ENCODE peak calls at places on chromosome 21, in ten cellular contexts. Y, G, K, Q, A, L, Z, W, I and U are unnamed samples.

GRCh38 chr21:26070822-26071425 is 99.6 kb downstream of the APP start:
- DNase-seq in Y (peak), G (peak), K (peak), Q (no peak), A (no peak), L (no peak), Z (no peak), W (peak), I (peak), U (no peak)

GRCh38 chr21:28671549-28672195 is 321.0 kb downstream of the LTN1 start:
- DNase-seq in Y (peak), G (no peak), K (no peak), Q (no peak), A (no peak), L (no peak), Z (no peak), W (no peak), I (no peak), U (no peak)

GRCh38 chr21:32181415-32181814 is 97.4 kb downstream of the MIS18A start:
- DNase-seq in Y (no peak), G (no peak), K (no peak), Q (no peak), A (no peak), L (no peak), Z (no peak), W (no peak), I (no peak), U (no peak)

GRCh38 chr21:26659181-26659580 is 86.1 kb upstream of the CYYR1 start:
- DNase-seq in Y (peak), G (no peak), K (no peak), Q (no peak), A (no peak), L (no peak), Z (no peak), W (no peak), I (peak), U (no peak)

GRCh38 chr21:32329331-32329730 is 30.7 kb downstream of the MRAP start:
- DNase-seq in Y (peak), G (no peak), K (peak), Q (no peak), A (peak), L (no peak), Z (peak), W (no peak), I (no peak), U (no peak)

GRCh38 chr21:32021319-32022027 is 148.7 kb downstream of the HUNK start:
- DNase-seq in Y (no peak), G (peak), K (no peak), Q (peak), A (peak), L (no peak), Z (peak), W (no peak), I (no peak), U (no peak)

GRCh38 chr21:46329796-46330195 is 5.8 kb downstream of the PCNT start:
- DNase-seq in Y (no peak), G (no peak), K (no peak), Q (no peak), A (no peak), L (no peak), Z (no peak), W (no peak), I (no peak), U (no peak)

GRCh38 chr21:28991861-28992525 is 684 bp downstream of the LTN1 start:
- DNase-seq in Y (no peak), G (no peak), K (no peak), Q (no peak), A (no peak), L (no peak), Z (no peak), W (no peak), I (no peak), U (no peak)

GRCh38 chr21:29258626-29259335 is 39.9 kb upstream of the BACH1 start:
- DNase-seq in Y (peak), G (no peak), K (peak), Q (no peak), A (no peak), L (no peak), Z (no peak), W (no peak), I (peak), U (no peak)

GRCh38 chr21:26941436-26941835 is 25.5 kb downstream of the ADAMTS5 start:
- DNase-seq in Y (no peak), G (no peak), K (no peak), Q (no peak), A (no peak), L (no peak), Z (no peak), W (no peak), I (peak), U (no peak)

GRCh38 chr21:19022978-19023377 is 619.4 kb upstream of the TMPRSS15 start:
- DNase-seq in Y (no peak), G (no peak), K (no peak), Q (no peak), A (no peak), L (no peak), Z (no peak), W (no peak), I (no peak), U (no peak)

GRCh38 chr21:31909772-31910470 is 37.1 kb downstream of the HUNK start:
- DNase-seq in Y (no peak), G (no peak), K (no peak), Q (no peak), A (no peak), L (no peak), Z (no peak), W (no peak), I (no peak), U (no peak)

GRCh38 chr21:26041441-26042180 is 129.0 kb downstream of the APP start:
- DNase-seq in Y (peak), G (no peak), K (peak), Q (no peak), A (no peak), L (no peak), Z (no peak), W (no peak), I (peak), U (no peak)

GRCh38 chr21:22855581-22855980 is 1857.4 kb downstream of the NCAM2 start:
- DNase-seq in Y (no peak), G (no peak), K (no peak), Q (no peak), A (no peak), L (no peak), Z (no peak), W (no peak), I (no peak), U (no peak)

GRCh38 chr21:16169102-16169511 is 439.3 kb downstream of the USP25 start:
- DNase-seq in Y (peak), G (no peak), K (peak), Q (no peak), A (no peak), L (no peak), Z (no peak), W (no peak), I (peak), U (no peak)

GRCh38 chr21:27796106-27796505 is 829.2 kb upstream of the ADAMTS5 start:
- DNase-seq in Y (peak), G (no peak), K (peak), Q (no peak), A (no peak), L (no peak), Z (no peak), W (no peak), I (no peak), U (no peak)

GRCh38 chr21:31012133-31013089 is 25.9 kb downstream of the KRTAP19-8 start:
- DNase-seq in Y (no peak), G (no peak), K (no peak), Q (no peak), A (no peak), L (no peak), Z (no peak), W (no peak), I (no peak), U (no peak)

GRCh38 chr21:15804247-15804985 is 74.6 kb downstream of the USP25 start:
- DNase-seq in Y (no peak), G (no peak), K (no peak), Q (peak), A (no peak), L (no peak), Z (no peak), W (no peak), I (no peak), U (no peak)

GRCh38 chr21:26389971-26390641 is 183.0 kb downstream of the CYYR1 start:
- DNase-seq in Y (peak), G (no peak), K (peak), Q (peak), A (no peak), L (no peak), Z (no peak), W (no peak), I (peak), U (no peak)

GRCh38 chr21:28737671-28738279 is 254.9 kb downstream of the LTN1 start:
- DNase-seq in Y (peak), G (no peak), K (peak), Q (no peak), A (no peak), L (no peak), Z (no peak), W (no peak), I (peak), U (no peak)

GRCh38 chr21:28216976-28217523 is 775.6 kb downstream of the LTN1 start:
- DNase-seq in Y (no peak), G (no peak), K (no peak), Q (no peak), A (no peak), L (no peak), Z (no peak), W (no peak), I (no peak), U (no peak)

GRCh38 chr21:15682182-15682895 is 47.4 kb upstream of the USP25 start:
- DNase-seq in Y (peak), G (no peak), K (peak), Q (no peak), A (no peak), L (no peak), Z (no peak), W (no peak), I (peak), U (no peak)

GRCh38 chr21:46634966-46635323 is 529 bp upstream of the PRMT2 start:
- DNase-seq in Y (peak), G (peak), K (peak), Q (peak), A (no peak), L (no peak), Z (peak), W (no peak), I (peak), U (peak)

GRCh38 chr21:33076600-33077329 is 6.8 kb downstream of the OLIG1 start:
- DNase-seq in Y (no peak), G (no peak), K (no peak), Q (no peak), A (no peak), L (no peak), Z (no peak), W (no peak), I (no peak), U (no peak)

GRCh38 chr21:29386803-29387202 is 88.1 kb downstream of the BACH1 start:
- DNase-seq in Y (no peak), G (no peak), K (no peak), Q (no peak), A (no peak), L (no peak), Z (no peak), W (no peak), I (no peak), U (no peak)

DNA sequence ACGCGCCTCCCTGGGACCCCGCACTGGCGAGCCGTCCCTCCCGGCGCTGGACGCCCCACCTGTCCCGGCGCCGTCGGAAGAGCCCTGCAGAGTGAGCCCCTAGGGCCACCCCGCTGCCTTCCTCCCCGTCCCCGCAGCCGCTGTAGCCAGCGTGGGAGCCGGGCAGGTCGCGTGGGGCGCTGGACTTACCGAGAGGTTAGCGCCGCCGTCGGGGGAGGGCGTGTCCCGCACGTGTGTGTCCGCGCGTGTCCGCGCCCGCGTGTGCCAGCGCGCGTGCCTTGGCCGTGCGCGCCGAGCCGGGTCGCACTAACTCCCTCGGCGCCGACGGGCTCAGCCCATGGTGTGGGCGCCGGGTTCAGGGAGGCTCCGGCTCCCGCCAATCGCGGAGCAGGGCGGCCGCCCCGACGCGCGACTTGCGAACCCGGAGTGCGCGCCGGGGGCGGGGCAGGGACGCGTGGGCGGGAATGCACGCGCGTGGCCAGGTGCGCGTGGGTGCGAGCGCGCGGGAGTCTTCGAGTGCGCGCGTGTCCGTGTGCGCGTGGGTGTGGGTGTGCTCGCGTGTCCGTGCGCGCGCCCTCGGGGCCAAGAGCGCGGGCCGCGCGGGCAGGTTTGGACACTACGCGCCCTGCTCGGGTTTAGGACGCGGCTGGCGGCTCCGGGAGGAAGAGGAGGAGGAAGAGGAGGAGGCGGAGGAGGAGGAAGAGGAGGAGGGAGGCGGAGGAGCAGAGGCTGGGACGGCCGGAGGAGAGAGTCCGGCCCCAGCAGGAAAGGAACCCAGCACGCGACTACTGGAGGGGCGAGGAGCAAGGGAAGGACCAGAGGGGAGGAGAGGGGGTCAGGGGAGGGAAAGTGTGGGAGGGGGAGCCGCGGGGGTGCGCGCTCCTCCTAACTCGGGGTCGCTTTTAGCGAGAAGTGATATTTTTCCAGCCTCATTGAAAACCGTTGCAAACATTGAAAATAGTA is 145.1 kb upstream of the ETS2 start:
- DNase-seq in Y (no peak), G (no peak), K (no peak), Q (no peak), A (no peak), L (no peak), Z (peak), W (no peak), I (no peak), U (no peak)
- H3K4me3 ChIP-seq in Y (peak), G (peak), K (peak), Q (peak), A (peak), L (no peak), Z (peak), W (no peak), I (peak), U (no peak)

DNA sequence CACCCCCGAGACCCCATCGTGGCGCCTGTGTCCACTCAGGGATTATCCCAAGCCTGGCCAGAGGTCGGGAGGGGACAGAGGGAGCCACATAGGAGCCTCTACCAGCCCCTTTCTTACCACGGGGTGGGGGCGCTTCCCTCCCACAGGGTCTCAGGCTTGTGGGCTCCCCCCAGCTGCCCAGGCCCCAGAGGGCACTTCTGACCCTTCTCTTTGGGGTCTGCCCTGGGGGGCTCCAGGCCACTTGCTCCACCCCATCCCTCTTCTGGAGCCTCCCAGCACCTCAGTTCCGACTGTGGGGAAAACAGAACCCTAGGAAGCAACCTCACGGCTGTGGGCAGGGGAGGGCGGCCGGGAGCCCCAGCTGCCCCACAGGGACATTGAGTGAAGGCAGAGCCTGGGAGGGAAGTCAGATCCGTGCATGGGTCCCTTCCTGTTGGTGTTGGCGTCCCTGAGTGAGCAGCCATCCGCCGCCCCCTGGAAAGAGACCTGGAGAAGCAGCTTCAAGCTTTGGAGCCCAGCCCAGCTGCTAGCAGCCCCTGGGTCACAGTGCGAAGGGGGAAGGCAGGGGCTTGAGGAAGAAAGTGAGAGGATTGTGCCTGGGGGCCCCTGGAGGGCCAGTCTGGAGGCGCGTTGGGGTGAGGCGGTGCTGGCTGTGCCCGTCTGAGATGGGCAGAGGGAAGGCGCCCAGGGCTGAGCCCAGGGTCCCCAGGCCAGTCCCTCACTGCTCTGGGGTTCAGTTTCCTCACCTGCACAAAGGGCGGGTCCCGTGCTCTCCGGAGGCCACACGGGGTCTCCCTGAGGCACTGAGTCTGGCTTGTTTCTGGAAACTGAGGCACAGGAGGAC is 22.1 kb downstream of the RRP1 start:
- DNase-seq in Y (no peak), G (no peak), K (no peak), Q (no peak), A (no peak), L (no peak), Z (no peak), W (no peak), I (no peak), U (no peak)
- H3K4me3 ChIP-seq in Y (no peak), G (no peak), K (no peak), Q (peak), A (peak), L (no peak), Z (peak), W (no peak), I (no peak), U (no peak)

DNA sequence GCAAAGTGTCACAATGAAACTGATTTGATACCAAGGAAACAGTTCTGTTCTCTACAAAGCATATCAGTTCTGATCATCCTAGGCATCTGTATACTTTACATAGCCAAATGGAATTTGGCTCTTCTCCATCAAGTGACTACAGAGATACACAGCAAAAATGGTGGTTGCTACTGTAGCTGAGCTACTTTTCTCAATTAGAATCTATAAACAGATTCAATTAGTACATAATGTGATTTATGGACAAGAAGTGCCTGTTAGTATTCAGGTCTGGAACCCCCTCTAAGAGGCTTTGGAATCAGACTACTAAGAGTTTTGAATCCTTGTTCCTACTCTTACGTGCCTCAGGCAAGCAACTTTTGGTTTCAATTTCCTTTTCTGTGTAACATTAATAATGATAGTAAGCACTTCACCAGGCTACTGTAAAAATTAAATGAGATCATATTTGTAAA is 25.5 kb downstream of the C21orf91 start:
- DNase-seq in Y (peak), G (no peak), K (no peak), Q (no peak), A (no peak), L (no peak), Z (no peak), W (no peak), I (peak), U (no peak)
- H3K4me3 ChIP-seq in Y (peak), G (no peak), K (no peak), Q (peak), A (peak), L (peak), Z (peak), W (peak), I (no peak), U (peak)

GRCh38 chr21:14545906-14546480 is at the start of gene SAMSN1:
- DNase-seq in Y (no peak), G (peak), K (peak), Q (no peak), A (no peak), L (peak), Z (no peak), W (peak), I (peak), U (peak)

GRCh38 chr21:14538477-14538876 is 7.6 kb downstream of the SAMSN1 start:
- DNase-seq in Y (no peak), G (no peak), K (no peak), Q (no peak), A (no peak), L (no peak), Z (no peak), W (no peak), I (peak), U (no peak)

GRCh38 chr21:14543983-14544382 is 2.1 kb downstream of the SAMSN1 start:
- DNase-seq in Y (no peak), G (no peak), K (no peak), Q (no peak), A (no peak), L (no peak), Z (no peak), W (no peak), I (no peak), U (no peak)

GRCh38 chr21:14542638-14543037 is 3.5 kb downstream of the SAMSN1 start:
- DNase-seq in Y (no peak), G (no peak), K (no peak), Q (no peak), A (no peak), L (no peak), Z (no peak), W (no peak), I (no peak), U (no peak)

GRCh38 chr21:14541840-14542495 is 4.1 kb downstream of the SAMSN1 start:
- DNase-seq in Y (no peak), G (no peak), K (peak), Q (no peak), A (no peak), L (no peak), Z (no peak), W (no peak), I (peak), U (no peak)
- H3K4me3 ChIP-seq in Y (no peak), G (no peak), K (no peak), Q (no peak), A (no peak), L (peak), Z (peak), W (peak), I (no peak), U (peak)

DNA sequence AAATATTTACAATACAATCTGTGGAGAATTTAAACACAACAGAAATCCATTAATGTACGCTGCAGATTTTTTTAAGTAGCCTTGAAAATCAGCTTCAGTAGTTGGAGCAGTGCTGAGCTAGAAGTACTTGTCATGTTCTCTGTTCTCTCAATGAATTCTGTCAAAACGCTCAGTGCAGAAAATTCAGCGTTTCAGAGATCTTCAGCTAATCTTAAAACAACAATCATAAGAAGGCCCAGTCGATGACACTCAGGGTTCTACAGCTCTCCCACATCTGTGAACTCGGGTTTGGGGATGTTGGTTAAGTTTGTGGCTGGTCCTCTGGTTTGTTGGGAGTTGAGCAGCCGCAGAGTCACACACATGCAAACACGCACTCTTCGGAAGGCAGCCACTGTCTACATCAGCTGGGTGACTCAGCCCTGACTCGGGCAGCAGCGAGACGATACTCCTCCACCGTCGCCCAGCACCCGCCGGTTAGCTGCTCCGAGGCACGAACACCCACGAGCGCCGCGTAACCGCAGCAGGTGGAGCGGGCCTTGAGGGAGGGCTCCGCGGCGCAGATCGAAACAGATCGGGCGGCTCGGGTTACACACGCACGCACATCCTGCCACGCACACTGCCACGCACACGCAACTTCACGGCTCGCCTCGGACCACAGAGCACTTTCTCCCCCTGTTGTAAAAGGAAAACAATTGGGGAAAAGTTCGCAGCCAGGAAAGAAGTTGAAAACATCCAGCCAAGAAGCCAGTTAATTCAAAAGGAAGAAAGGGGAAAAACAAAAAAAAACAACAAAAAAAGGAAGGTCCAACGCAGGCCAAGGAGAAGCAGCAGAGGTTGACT is 161.2 kb downstream of the RUNX1 start:
- DNase-seq in Y (peak), G (peak), K (peak), Q (no peak), A (peak), L (peak), Z (peak), W (peak), I (peak), U (peak)
- H3K4me3 ChIP-seq in Y (peak), G (peak), K (peak), Q (peak), A (peak), L (peak), Z (peak), W (peak), I (peak), U (peak)

GRCh38 chr21:45199201-45199600 is 88.5 kb downstream of the POFUT2 start:
- DNase-seq in Y (no peak), G (no peak), K (no peak), Q (no peak), A (no peak), L (no peak), Z (no peak), W (no peak), I (no peak), U (no peak)
- H3K4me3 ChIP-seq in Y (no peak), G (no peak), K (no peak), Q (no peak), A (no peak), L (no peak), Z (no peak), W (no peak), I (no peak), U (no peak)

GRCh38 chr21:34120867-34121266 is 47.5 kb downstream of the MRPS6 start:
- DNase-seq in Y (no peak), G (no peak), K (no peak), Q (no peak), A (no peak), L (no peak), Z (no peak), W (no peak), I (no peak), U (no peak)
- H3K4me3 ChIP-seq in Y (no peak), G (no peak), K (no peak), Q (no peak), A (no peak), L (no peak), Z (no peak), W (no peak), I (no peak), U (no peak)